ENCODE peak calls at places on chromosomes 12 and 14, in seven cellular contexts. T is cerebellar cortex; Q is fibroblast of villous mesenchyme; K is endothelial cell; S is stimulated activated CD4-positive, alpha-beta T cell treated with anti-CD3 and anti-CD28 coated beads, Interleukin-4, amount 100 ng/mL, for 4 hours; V is H4; M is COR-L47. Z is an unnamed sample.

GRCh38 chr12:62714409-62715075 is 220.4 kb downstream of the PPM1H start:
- DNase-seq in T (peak), Q (no peak), K (no peak), S (no peak), V (no peak), M (no peak), Z (no peak)

GRCh38 chr14:54223978-54224377 is 172.8 kb upstream of the CDKN3 start:
- DNase-seq in T (no peak), Q (no peak), K (no peak), S (no peak), V (no peak), M (no peak), Z (no peak)

GRCh38 chr12:111446631-111447570 is 41.2 kb downstream of the SH2B3 start:
- DNase-seq in T (no peak), Q (no peak), K (peak), S (no peak), V (peak), M (no peak), Z (no peak)

GRCh38 chr12:125110641-125111360 is 45.6 kb downstream of the AACS start:
- DNase-seq in T (no peak), Q (peak), K (no peak), S (no peak), V (no peak), M (no peak), Z (no peak)

GRCh38 chr12:45244561-45245348 is 28.9 kb downstream of the ANO6 start:
- DNase-seq in T (no peak), Q (peak), K (no peak), S (no peak), V (peak), M (no peak), Z (no peak)

GRCh38 chr14:90651976-90652560 is 164.2 kb downstream of the TTC7B start:
- DNase-seq in T (no peak), Q (no peak), K (no peak), S (no peak), V (no peak), M (no peak), Z (no peak)

GRCh38 chr12:116590561-116590960 is 31.4 kb downstream of the MAP1LC3B2 start:
- DNase-seq in T (no peak), Q (no peak), K (no peak), S (no peak), V (no peak), M (peak), Z (no peak)

GRCh38 chr12:103301642-103302620 is 193.8 kb downstream of the C12orf42 start:
- DNase-seq in T (no peak), Q (no peak), K (peak), S (no peak), V (no peak), M (peak), Z (no peak)

GRCh38 chr14:104610749-104611310 is 6.3 kb upstream of the TMEM179 start:
- DNase-seq in T (no peak), Q (no peak), K (no peak), S (no peak), V (no peak), M (no peak), Z (no peak)

GRCh38 chr14:88439088-88439487 is 53.6 kb downstream of the SPATA7 start:
- DNase-seq in T (no peak), Q (no peak), K (no peak), S (no peak), V (no peak), M (no peak), Z (no peak)